ENCODE peak calls at places on chromosome 12, in seven cellular contexts. O is hepatocyte, C is AG09309, W is stomach, K is AG10803, P is upper lobe of left lung, Z is Peyer's patch. L is an unnamed sample.

GRCh38 chr12:47317182-47317915 is 237.6 kb upstream of the AMIGO2 start:
- DNase-seq in P (no peak), K (peak; percentile 36), Z (no peak), W (no peak), O (no peak), C (no peak), L (no peak)

GRCh38 chr12:66751432-66752113 is 72.7 kb upstream of the GRIP1 start:
- DNase-seq in O (no peak), K (no peak), Z (no peak), P (no peak), W (no peak), C (no peak), L (peak; percentile 0)

GRCh38 chr12:13573698-13574321 is 377.3 kb downstream of the EMP1 start:
- DNase-seq in C (peak; percentile 38), Z (no peak), O (peak; percentile 40), P (no peak), K (peak; percentile 88), W (no peak), L (peak; percentile 85)

GRCh38 chr12:122665759-122666158 is 37.4 kb downstream of the HCAR2 start:
- DNase-seq in W (no peak), Z (no peak), O (no peak), C (no peak), K (no peak), P (no peak), L (no peak)

GRCh38 chr12:4273651-4274395 is at the start of gene CCND2:
- DNase-seq in W (peak; percentile 67), K (peak; percentile 28), Z (peak; percentile 88), O (peak; percentile 95), C (no peak), P (peak; percentile 93), L (peak; percentile 77)

GRCh38 chr12:68963456-68963859 is 30.5 kb upstream of the CPM start:
- DNase-seq in O (peak; percentile 39), P (no peak), K (no peak), W (no peak), Z (no peak), C (no peak), L (peak; percentile 18)

GRCh38 chr12:83130178-83130577 is 443.5 kb downstream of the TMTC2 start:
- DNase-seq in Z (no peak), W (no peak), O (no peak), K (no peak), P (no peak), C (no peak), L (no peak)

GRCh38 chr12:12983420-12984035 is 16.5 kb downstream of the HEBP1 start:
- DNase-seq in O (peak; percentile 58), C (no peak), Z (no peak), P (no peak), W (no peak), K (peak; percentile 66), L (peak; percentile 65)

GRCh38 chr12:83389237-83389996 is 702.7 kb downstream of the TMTC2 start:
- DNase-seq in P (no peak), Z (peak; percentile 55), O (peak; percentile 56), W (no peak), C (no peak), K (no peak), L (peak; percentile 3)

GRCh38 chr12:54378791-54379400 is 5.6 kb downstream of the ZNF385A start:
- DNase-seq in P (peak; percentile 54), C (no peak), W (peak; percentile 70), Z (peak; percentile 78), O (peak; percentile 81), K (no peak), L (peak; percentile 52)

GRCh38 chr12:27592548-27592947 is 68.5 kb downstream of the PPFIBP1 start:
- DNase-seq in P (no peak), O (peak; percentile 21), Z (no peak), C (no peak), K (peak; percentile 79), W (peak; percentile 40), L (peak; percentile 88)

GRCh38 chr12:131245564-131246355 is 292.1 kb downstream of the ADGRD1 start:
- DNase-seq in K (no peak), P (no peak), W (no peak), C (no peak), O (no peak), Z (no peak), L (no peak)

GRCh38 chr12:126798449-126798848 is 1468.5 kb upstream of the TMEM132C start:
- DNase-seq in C (no peak), Z (no peak), W (no peak), K (no peak), P (no peak), O (no peak), L (no peak)

GRCh38 chr12:69481133-69481532 is 10.9 kb downstream of the FRS2 start:
- DNase-seq in P (no peak), K (no peak), Z (no peak), W (no peak), C (no peak), O (no peak), L (no peak)

GRCh38 chr12:130715996-130716917 is at the start of gene RIMBP2:
- DNase-seq in W (peak; percentile 14), O (peak; percentile 84), Z (no peak), P (no peak), K (peak; percentile 13), C (no peak), L (no peak)

GRCh38 chr12:47742253-47742825 is 16.3 kb downstream of the RAPGEF3 start:
- DNase-seq in O (peak; percentile 39), P (peak; percentile 70), Z (peak; percentile 81), C (no peak), W (peak; percentile 70), K (no peak), L (peak; percentile 64)

GRCh38 chr12:91588874-91589454 is 406.3 kb upstream of the DCN start:
- DNase-seq in Z (no peak), K (no peak), C (no peak), P (no peak), W (no peak), O (no peak), L (no peak)

GRCh38 chr12:74899031-74899829 is 310.4 kb downstream of the KCNC2 start:
- DNase-seq in Z (no peak), C (no peak), O (no peak), K (no peak), W (no peak), P (no peak), L (peak; percentile 18)

GRCh38 chr12:50212071-50212467 is 44.9 kb upstream of the CERS5 start:
- DNase-seq in Z (no peak), P (no peak), K (no peak), W (no peak), C (no peak), O (no peak), L (no peak)

GRCh38 chr12:71662861-71663560 is 637 bp downstream of the ZFC3H1 start:
- DNase-seq in W (peak; percentile 62), P (peak; percentile 72), O (peak; percentile 79), K (peak; percentile 66), C (no peak), Z (peak; percentile 82), L (peak; percentile 73)

GRCh38 chr12:52052471-52053186 is 1.4 kb downstream of the NR4A1 start:
- DNase-seq in C (no peak), P (peak; percentile 63), W (peak; percentile 77), K (no peak), O (peak; percentile 21), Z (peak; percentile 71), L (peak; percentile 47)

DNA sequence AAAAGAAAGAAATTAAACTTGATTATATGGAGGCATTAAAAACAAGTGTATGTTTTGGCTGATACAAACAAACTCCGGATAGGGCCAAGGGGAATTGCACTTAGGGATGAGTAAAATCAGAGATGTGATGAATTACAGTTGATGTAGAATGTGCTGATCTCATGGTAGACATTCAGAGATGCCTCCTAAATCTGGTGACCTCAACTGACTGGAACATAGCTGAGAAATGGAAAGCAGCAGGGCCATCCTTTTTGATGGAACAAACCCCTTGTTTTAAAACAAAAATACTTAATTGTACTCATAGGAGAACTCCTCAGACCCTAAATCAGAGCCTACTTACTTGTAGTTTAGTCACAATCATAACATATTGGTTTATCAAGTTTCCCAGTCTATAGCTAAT is 122.8 kb downstream of the C12orf75 start:
- DNase-seq in K (peak; percentile 43), Z (no peak), C (no peak), W (no peak), P (no peak), O (no peak), L (no peak)
- TF ChIP-seq CTCF in K (no peak), Z (no peak), C (no peak), W (no peak), P (no peak), O (no peak), L (no peak)

GRCh38 chr12:94649349-94650142 is 811 bp downstream of the TMCC3 start:
- DNase-seq in C (no peak), O (peak; percentile 67), W (peak; percentile 64), Z (peak; percentile 81), P (peak; percentile 48), K (peak; percentile 12), L (peak; percentile 20)
- TF ChIP-seq CTCF in C (no peak), O (peak; percentile 38), W (peak; percentile 20), Z (peak; percentile 53), P (peak; percentile 52), K (no peak), L (peak; percentile 55)

GRCh38 chr12:6688543-6688999 is 604 bp downstream of the ZNF384 start:
- DNase-seq in K (peak; percentile 22), Z (peak; percentile 73), O (peak; percentile 66), C (no peak), P (peak; percentile 35), W (peak; percentile 49), L (peak; percentile 15)

GRCh38 chr12:6685814-6686213 is 3.4 kb downstream of the ZNF384 start:
- DNase-seq in O (no peak), C (no peak), Z (no peak), K (no peak), W (no peak), P (no peak), L (no peak)

GRCh38 chr12:6689000-6689882 is at the start of gene ZNF384:
- DNase-seq in C (peak; percentile 98), W (peak; percentile 97), P (peak; percentile 97), Z (peak; percentile 94), K (peak; percentile 100), O (peak; percentile 98), L (peak; percentile 99)

GRCh38 chr12:6684609-6685008 is 4.6 kb downstream of the ZNF384 start:
- DNase-seq in Z (no peak), C (no peak), K (no peak), O (peak; percentile 44), W (no peak), P (no peak), L (peak; percentile 51)
- TF ChIP-seq CTCF in Z (peak; percentile 45), C (peak; percentile 37), K (peak; percentile 47), O (peak; percentile 54), W (peak; percentile 20), P (peak; percentile 32), L (peak; percentile 59)

DNA sequence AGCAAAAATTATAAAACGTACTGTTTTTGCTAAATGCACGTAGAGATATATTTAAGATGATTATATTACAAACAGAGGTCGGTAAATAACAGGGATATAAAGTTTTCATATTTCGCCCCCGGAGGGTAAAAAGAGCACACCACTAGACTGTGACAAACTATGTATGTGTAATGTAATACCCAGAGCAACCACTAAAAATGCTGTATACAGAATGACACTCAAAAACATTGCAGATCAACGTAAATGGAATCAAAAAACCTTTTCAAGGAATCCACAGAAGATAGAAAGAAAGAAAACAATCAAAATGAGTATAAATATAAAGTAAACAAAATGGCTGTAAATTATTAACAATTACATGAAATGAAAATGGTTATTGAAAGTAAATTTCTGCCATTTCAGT is 37.6 kb upstream of the PRB4 start:
- DNase-seq in Z (no peak), C (no peak), W (no peak), O (no peak), K (no peak), P (no peak), L (no peak)
- TF ChIP-seq CTCF in Z (no peak), C (no peak), W (no peak), O (no peak), K (no peak), P (no peak), L (peak; percentile 28)

GRCh38 chr12:121580959-121581680 is at the start of gene KDM2B:
- DNase-seq in W (peak; percentile 44), O (peak; percentile 50), P (peak; percentile 57), C (no peak), Z (no peak), K (peak; percentile 40), L (no peak)
- TF ChIP-seq CTCF in W (no peak), O (no peak), P (no peak), C (no peak), Z (no peak), K (no peak), L (no peak)

L was measured in MCF 10A.